ENCODE peak calls at places on chromosomes 5 and 9, in five cellular contexts. One of them, this sample, is unnamed.

GRCh38 chr5:144191998-144192397 is 21.3 kb downstream of the KCTD16 start:
- DNase-seq in keratinocyte: peak
- DNase-seq in PC-3: peak
- DNase-seq in K562: peak
- DNase-seq in astrocyte: peak
- DNase-seq in this sample: no peak

GRCh38 chr5:157566902-157567489 is 8.6 kb downstream of the ADAM19 start:
- DNase-seq in keratinocyte: no peak
- DNase-seq in PC-3: no peak
- DNase-seq in K562: no peak
- DNase-seq in astrocyte: no peak
- DNase-seq in this sample: no peak

GRCh38 chr9:71911908-71912325 is 478 bp downstream of the C9orf85 start:
- DNase-seq in keratinocyte: no peak
- DNase-seq in PC-3: no peak
- DNase-seq in K562: no peak
- DNase-seq in astrocyte: peak
- DNase-seq in this sample: no peak

GRCh38 chr5:78803386-78803785 is 154.8 kb upstream of the LHFPL2 start:
- DNase-seq in keratinocyte: no peak
- DNase-seq in PC-3: no peak
- DNase-seq in K562: no peak
- DNase-seq in astrocyte: peak
- DNase-seq in this sample: no peak

GRCh38 chr5:158127536-158127935 is 268.6 kb upstream of the CLINT1 start:
- DNase-seq in keratinocyte: no peak
- DNase-seq in PC-3: no peak
- DNase-seq in K562: no peak
- DNase-seq in astrocyte: no peak
- DNase-seq in this sample: no peak

GRCh38 chr9:115000217-115000639 is 69.8 kb upstream of the TNFSF8 start:
- DNase-seq in keratinocyte: no peak
- DNase-seq in PC-3: no peak
- DNase-seq in K562: no peak
- DNase-seq in astrocyte: no peak
- DNase-seq in this sample: no peak

GRCh38 chr9:110440796-110441195 is 103.1 kb upstream of the TXNDC8 start:
- DNase-seq in keratinocyte: no peak
- DNase-seq in PC-3: no peak
- DNase-seq in K562: no peak
- DNase-seq in astrocyte: no peak
- DNase-seq in this sample: no peak

GRCh38 chr5:180034564-180034963 is 37.0 kb downstream of the RNF130 start:
- DNase-seq in keratinocyte: no peak
- DNase-seq in PC-3: peak
- DNase-seq in K562: no peak
- DNase-seq in astrocyte: peak
- DNase-seq in this sample: no peak

GRCh38 chr9:27353405-27354229 is 56.7 kb upstream of the EQTN start:
- DNase-seq in keratinocyte: no peak
- DNase-seq in PC-3: no peak
- DNase-seq in K562: no peak
- DNase-seq in astrocyte: no peak
- DNase-seq in this sample: no peak

GRCh38 chr5:172919525-172920446 is 39.4 kb upstream of the RPL26L1 start:
- DNase-seq in keratinocyte: no peak
- DNase-seq in PC-3: no peak
- DNase-seq in K562: no peak
- DNase-seq in astrocyte: peak
- DNase-seq in this sample: no peak

GRCh38 chr5:133943475-133943817 is 25.0 kb downstream of the C5orf15 start:
- DNase-seq in keratinocyte: no peak
- DNase-seq in PC-3: no peak
- DNase-seq in K562: no peak
- DNase-seq in astrocyte: no peak
- DNase-seq in this sample: peak

GRCh38 chr5:63596254-63596653 is 366.0 kb downstream of the HTR1A start:
- DNase-seq in keratinocyte: no peak
- DNase-seq in PC-3: no peak
- DNase-seq in K562: no peak
- DNase-seq in astrocyte: no peak
- DNase-seq in this sample: no peak

GRCh38 chr5:66713998-66714397 is 117.8 kb downstream of the MAST4 start:
- DNase-seq in keratinocyte: peak
- DNase-seq in PC-3: peak
- DNase-seq in K562: no peak
- DNase-seq in astrocyte: peak
- DNase-seq in this sample: no peak

GRCh38 chr5:135490245-135491037 is 38.3 kb upstream of the TIFAB start:
- DNase-seq in keratinocyte: no peak
- DNase-seq in PC-3: no peak
- DNase-seq in K562: no peak
- DNase-seq in astrocyte: no peak
- DNase-seq in this sample: peak

GRCh38 chr5:158463188-158463587 is 604.2 kb upstream of the CLINT1 start:
- DNase-seq in keratinocyte: no peak
- DNase-seq in PC-3: peak
- DNase-seq in K562: no peak
- DNase-seq in astrocyte: no peak
- DNase-seq in this sample: no peak

GRCh38 chr5:155822177-155822576 is 504.8 kb upstream of the SGCD start:
- DNase-seq in keratinocyte: no peak
- DNase-seq in PC-3: no peak
- DNase-seq in K562: no peak
- DNase-seq in astrocyte: no peak
- DNase-seq in this sample: no peak

GRCh38 chr9:109118802-109119438 is 827 bp downstream of the TMEM245 start:
- DNase-seq in keratinocyte: no peak
- DNase-seq in PC-3: peak
- DNase-seq in K562: no peak
- DNase-seq in astrocyte: peak
- DNase-seq in this sample: no peak

GRCh38 chr5:139908749-139909148 is 113.1 kb downstream of the PSD2 start:
- DNase-seq in keratinocyte: no peak
- DNase-seq in PC-3: no peak
- DNase-seq in K562: no peak
- DNase-seq in astrocyte: no peak
- DNase-seq in this sample: no peak

GRCh38 chr5:143309661-143310431 is 93.6 kb downstream of the NR3C1 start:
- DNase-seq in keratinocyte: no peak
- DNase-seq in PC-3: peak
- DNase-seq in K562: no peak
- DNase-seq in astrocyte: no peak
- DNase-seq in this sample: no peak

GRCh38 chr5:17143335-17143734 is 74.1 kb upstream of the BASP1 start:
- DNase-seq in keratinocyte: no peak
- DNase-seq in PC-3: no peak
- DNase-seq in K562: no peak
- DNase-seq in astrocyte: no peak
- DNase-seq in this sample: no peak

GRCh38 chr5:141821430-141821925 is 56.7 kb downstream of the PCDH1 start:
- DNase-seq in keratinocyte: no peak
- DNase-seq in PC-3: peak
- DNase-seq in K562: no peak
- DNase-seq in astrocyte: peak
- DNase-seq in this sample: no peak

GRCh38 chr5:13248236-13248635 is 696.3 kb downstream of the DNAH5 start:
- DNase-seq in keratinocyte: no peak
- DNase-seq in PC-3: peak
- DNase-seq in K562: no peak
- DNase-seq in astrocyte: peak
- DNase-seq in this sample: no peak

GRCh38 chr9:20592673-20593072 is 29.6 kb downstream of the MLLT3 start:
- DNase-seq in keratinocyte: peak
- DNase-seq in PC-3: peak
- DNase-seq in K562: no peak
- DNase-seq in astrocyte: peak
- DNase-seq in this sample: no peak

GRCh38 chr9:96021616-96022444 is 146.3 kb downstream of the ERCC6L2 start:
- DNase-seq in keratinocyte: no peak
- DNase-seq in PC-3: no peak
- DNase-seq in K562: no peak
- DNase-seq in astrocyte: no peak
- DNase-seq in this sample: peak

GRCh38 chr9:73780916-73781315 is 629.3 kb downstream of the ANXA1 start:
- DNase-seq in keratinocyte: peak
- DNase-seq in PC-3: peak
- DNase-seq in K562: no peak
- DNase-seq in astrocyte: peak
- DNase-seq in this sample: no peak

GRCh38 chr9:122402403-122403268 is 31.8 kb downstream of the PTGS1 start:
- DNase-seq in keratinocyte: peak
- DNase-seq in PC-3: peak
- DNase-seq in K562: peak
- DNase-seq in astrocyte: peak
- DNase-seq in this sample: no peak

GRCh38 chr5:166977916-166978434 is 1313.5 kb upstream of the WWC1 start:
- DNase-seq in keratinocyte: no peak
- DNase-seq in PC-3: no peak
- DNase-seq in K562: no peak
- DNase-seq in astrocyte: no peak
- DNase-seq in this sample: no peak
- H2AFZ ChIP-seq in keratinocyte: peak
- H2AFZ ChIP-seq in PC-3: no peak
- H2AFZ ChIP-seq in K562: no peak
- H2AFZ ChIP-seq in astrocyte: peak
- H2AFZ ChIP-seq in this sample: peak

GRCh38 chr5:98497391-98497790 is 276.1 kb upstream of the RGMB start:
- DNase-seq in keratinocyte: no peak
- DNase-seq in PC-3: no peak
- DNase-seq in K562: no peak
- DNase-seq in astrocyte: peak
- DNase-seq in this sample: no peak
- H2AFZ ChIP-seq in keratinocyte: peak
- H2AFZ ChIP-seq in PC-3: no peak
- H2AFZ ChIP-seq in K562: no peak
- H2AFZ ChIP-seq in astrocyte: peak
- H2AFZ ChIP-seq in this sample: no peak

GRCh38 chr5:35683466-35683865 is 65.8 kb downstream of the SPEF2 start:
- DNase-seq in keratinocyte: no peak
- DNase-seq in PC-3: no peak
- DNase-seq in K562: no peak
- DNase-seq in astrocyte: no peak
- DNase-seq in this sample: no peak
- H2AFZ ChIP-seq in keratinocyte: no peak
- H2AFZ ChIP-seq in PC-3: no peak
- H2AFZ ChIP-seq in K562: no peak
- H2AFZ ChIP-seq in astrocyte: no peak
- H2AFZ ChIP-seq in this sample: no peak

GRCh38 chr9:5628183-5628529 is 751 bp upstream of the RIC1 start:
- DNase-seq in keratinocyte: no peak
- DNase-seq in PC-3: peak
- DNase-seq in K562: no peak
- DNase-seq in astrocyte: no peak
- DNase-seq in this sample: no peak
- H2AFZ ChIP-seq in keratinocyte: peak
- H2AFZ ChIP-seq in PC-3: peak
- H2AFZ ChIP-seq in K562: peak
- H2AFZ ChIP-seq in astrocyte: peak
- H2AFZ ChIP-seq in this sample: peak